ENCODE peak calls at places on chromosomes 13 and 19, in seven cellular contexts. R is heart right ventricle, K is AG04449, Z is HCT116, P is fibroblast of lung, S is endodermal cell, A is IMR-90. V is an unnamed sample.

GRCh38 chr19:46192990-46193650 is 36.4 kb upstream of the IGFL1 start:
- DNase-seq in A (peak), Z (no peak), P (peak), S (no peak), R (no peak), K (no peak), V (no peak)

GRCh38 chr19:47506459-47506858 is 8.4 kb downstream of the NAPA start:
- DNase-seq in K (no peak), S (no peak), Z (no peak), A (no peak), R (no peak), P (no peak), V (no peak)

GRCh38 chr19:14611051-14611450 is 28.2 kb downstream of the CLEC17A start:
- DNase-seq in A (no peak), Z (no peak), S (no peak), P (no peak), R (no peak), K (no peak), V (no peak)

GRCh38 chr13:84366484-84366883 is 484.2 kb upstream of the SLITRK1 start:
- DNase-seq in S (no peak), Z (no peak), P (peak), R (no peak), K (no peak), A (peak), V (no peak)

GRCh38 chr13:52846567-52847321 is 1.7 kb downstream of the PCDH8 start:
- DNase-seq in A (peak), S (peak), K (no peak), Z (no peak), R (peak), P (peak), V (no peak)

GRCh38 chr13:34201050-34201913 is 383.3 kb downstream of the RFC3 start:
- DNase-seq in A (peak), K (peak), P (peak), S (no peak), Z (no peak), R (no peak), V (no peak)

GRCh38 chr19:16370671-16371391 is 46.2 kb downstream of the KLF2 start:
- DNase-seq in P (no peak), R (no peak), Z (no peak), K (no peak), A (no peak), S (no peak), V (no peak)

GRCh38 chr19:46420056-46420455 is 6.7 kb upstream of the CCDC8 start:
- DNase-seq in K (no peak), P (no peak), R (no peak), A (no peak), Z (no peak), S (no peak), V (no peak)

GRCh38 chr13:77359171-77359570 is 32.3 kb upstream of the MYCBP2 start:
- DNase-seq in A (peak), P (peak), K (no peak), Z (no peak), R (no peak), S (no peak), V (no peak)

GRCh38 chr19:45591004-45591637 is 6.5 kb upstream of the OPA3 start:
- DNase-seq in S (peak), Z (no peak), K (no peak), P (peak), R (no peak), A (peak), V (no peak)

GRCh38 chr19:13054605-13055212 is 47.9 kb downstream of the LYL1 start:
- DNase-seq in A (no peak), K (no peak), R (no peak), S (peak), Z (no peak), P (no peak), V (no peak)

GRCh38 chr19:38676023-38676877 is 28.8 kb downstream of the ACTN4 start:
- DNase-seq in P (peak), S (no peak), A (peak), K (no peak), Z (no peak), R (no peak), V (no peak)

GRCh38 chr19:11673608-11674041 is 65.1 kb downstream of the ZNF823 start:
- DNase-seq in R (peak), K (no peak), A (peak), Z (no peak), S (peak), P (peak), V (no peak)

GRCh38 chr19:36060430-36060829 is 5.7 kb downstream of the WDR62 start:
- DNase-seq in S (peak), R (peak), P (peak), A (peak), K (no peak), Z (no peak), V (no peak)

GRCh38 chr13:112968910-112969691 is at the start of gene MCF2L:
- DNase-seq in K (no peak), A (peak), R (peak), P (peak), Z (no peak), S (peak), V (peak)

GRCh38 chr13:99467764-99468163 is 33.5 kb upstream of the TM9SF2 start:
- DNase-seq in Z (no peak), K (no peak), A (peak), P (peak), S (no peak), R (no peak), V (no peak)

GRCh38 chr19:4660181-4660791 is 9.9 kb downstream of the MYDGF start:
- DNase-seq in P (no peak), R (no peak), A (no peak), Z (no peak), K (no peak), S (peak), V (no peak)

GRCh38 chr19:47305309-47305751 is 4.3 kb upstream of the C5AR1 start:
- DNase-seq in S (peak), K (peak), R (peak), P (peak), A (peak), Z (peak), V (peak)

GRCh38 chr13:42696191-42696590 is 85.2 kb upstream of the FAM216B start:
- DNase-seq in P (peak), A (peak), Z (no peak), R (no peak), S (no peak), K (no peak), V (no peak)

GRCh38 chr13:49098771-49099512 is 121.2 kb upstream of the MLNR start:
- DNase-seq in R (no peak), P (peak), Z (peak), K (no peak), S (no peak), A (no peak), V (no peak)

GRCh38 chr19:35063940-35064818 is 22.7 kb downstream of the HPN start:
- DNase-seq in S (no peak), K (no peak), A (peak), P (peak), Z (no peak), R (no peak), V (peak)

GRCh38 chr19:32677657-32678056 is 2.0 kb downstream of the RGS9BP start:
- DNase-seq in P (no peak), S (peak), K (no peak), A (no peak), R (no peak), Z (no peak), V (no peak)

GRCh38 chr19:16106121-16106520 is 5.6 kb upstream of the RAB8A start:
- DNase-seq in K (no peak), Z (no peak), R (no peak), S (no peak), P (peak), A (peak), V (no peak)

GRCh38 chr19:8866344-8866743 is 34.2 kb downstream of the MBD3L1 start:
- DNase-seq in A (no peak), K (no peak), P (no peak), S (no peak), R (no peak), Z (no peak), V (no peak)

GRCh38 chr19:29245221-29245620 is 32.3 kb upstream of the UQCRFS1 start:
- DNase-seq in R (no peak), Z (no peak), S (no peak), K (no peak), A (no peak), P (no peak), V (no peak)

GRCh38 chr13:76937416-76937815 is 10.9 kb upstream of the ACOD1 start:
- DNase-seq in K (peak), Z (peak), S (no peak), A (peak), P (peak), R (no peak), V (peak)

GRCh38 chr13:32911506-32911905 is 104.7 kb upstream of the KL start:
- DNase-seq in S (peak), A (peak), P (no peak), Z (peak), R (no peak), K (peak), V (no peak)

GRCh38 chr13:111007209-111007608 is 92.3 kb upstream of the ANKRD10 start:
- DNase-seq in P (peak), Z (no peak), A (no peak), K (no peak), S (no peak), R (no peak), V (no peak)

GRCh38 chr13:45695198-45695730 is 6.9 kb upstream of the CBY2 start:
- DNase-seq in K (no peak), R (no peak), P (peak), Z (no peak), S (no peak), A (no peak), V (no peak)

GRCh38 chr13:103810026-103810425 is 743.8 kb upstream of the SLC10A2 start:
- DNase-seq in Z (no peak), P (no peak), R (no peak), S (no peak), K (no peak), A (no peak), V (no peak)

GRCh38 chr19:23002690-23003422 is at the start of gene ZNF728:
- DNase-seq in R (peak), P (no peak), K (no peak), S (no peak), A (no peak), Z (no peak), V (no peak)

GRCh38 chr13:30792257-30793000 is 57.1 kb downstream of the ALOX5AP start:
- DNase-seq in P (peak), K (peak), A (peak), R (peak), Z (peak), S (peak), V (peak)

DNA sequence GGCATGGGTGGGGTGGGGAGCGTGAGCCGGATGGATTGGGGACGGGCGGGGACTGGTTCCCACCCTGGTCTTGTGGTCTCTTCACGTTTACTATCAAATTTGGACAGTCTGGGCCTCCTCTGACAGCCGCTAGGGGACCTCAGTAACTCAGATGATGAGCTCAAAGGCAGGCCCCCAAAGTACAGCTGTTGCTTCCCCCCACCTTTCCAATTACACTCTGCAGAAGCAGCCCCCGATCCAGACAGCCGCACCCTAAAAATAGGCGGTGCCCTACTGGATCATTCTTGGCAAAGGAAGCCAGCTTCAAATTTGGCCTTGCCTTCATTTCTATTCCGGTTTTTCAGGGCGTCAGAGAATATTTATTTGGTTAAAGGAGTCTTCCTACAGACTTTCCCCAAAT is 1.9 kb upstream of the FOXO1 start:
- DNase-seq in P (no peak), R (peak), A (no peak), K (no peak), Z (no peak), S (peak), V (no peak)
- H3K4me3 ChIP-seq in P (no peak), R (no peak), A (no peak), K (no peak), Z (no peak), S (no peak), V (no peak)

GRCh38 chr19:31352782-31353651 is 3.8 kb upstream of the TSHZ3 start:
- DNase-seq in S (peak), A (no peak), R (no peak), K (no peak), P (no peak), Z (no peak), V (no peak)

GRCh38 chr19:31354919-31355318 is 5.7 kb upstream of the TSHZ3 start:
- DNase-seq in P (no peak), R (no peak), A (no peak), Z (no peak), K (no peak), S (peak), V (no peak)

GRCh38 chr19:31354316-31354715 is 5.1 kb upstream of the TSHZ3 start:
- DNase-seq in Z (no peak), R (no peak), A (no peak), S (peak), K (no peak), P (no peak), V (no peak)

GRCh38 chr19:31352296-31352781 is 3.1 kb upstream of the TSHZ3 start:
- DNase-seq in A (no peak), R (no peak), Z (no peak), K (no peak), P (no peak), S (peak), V (no peak)

DNA sequence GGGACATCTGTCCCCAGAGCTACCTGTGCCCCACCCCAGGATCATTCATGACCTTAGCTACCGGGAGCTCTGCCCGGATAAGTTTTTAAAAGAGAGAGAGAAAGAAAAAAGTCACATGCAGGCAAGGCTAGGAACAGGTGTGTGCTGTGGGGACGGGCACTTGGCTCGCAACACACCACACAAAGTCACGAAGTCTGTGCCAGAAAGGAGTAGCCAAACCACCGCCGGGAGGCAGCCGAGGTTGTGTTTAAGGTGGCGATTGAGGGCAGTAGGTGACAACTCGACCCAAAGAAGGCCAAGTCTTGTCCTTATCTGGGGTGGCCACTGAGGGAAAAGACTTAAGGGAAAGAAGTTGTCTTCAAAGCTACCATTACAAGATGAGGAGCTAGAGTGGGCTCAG is 4.6 kb upstream of the TSHZ3 start:
- DNase-seq in P (no peak), S (peak), Z (no peak), K (no peak), A (no peak), R (no peak), V (no peak)
- TF ChIP-seq CTCF in P (no peak), S (peak), Z (no peak), K (no peak), A (no peak), R (no peak), V (no peak)

GRCh38 chr19:7618366-7618765 is 11.0 kb downstream of the XAB2 start:
- DNase-seq in S (no peak), P (no peak), R (no peak), Z (no peak), A (no peak), K (no peak), V (no peak)
- H3K4me3 ChIP-seq in S (no peak), P (no peak), R (no peak), Z (no peak), A (no peak), K (no peak), V (no peak)

GRCh38 chr13:78409172-78409571 is 194.2 kb downstream of the POU4F1 start:
- DNase-seq in P (no peak), S (no peak), A (no peak), Z (no peak), K (no peak), R (no peak), V (no peak)
- TF ChIP-seq CTCF in P (no peak), S (peak), A (no peak), Z (no peak), K (no peak), R (no peak), V (no peak)

V was measured in HFF-Myc.